ENCODE peak calls at places on chromosome 20, in eight cellular contexts. U is PC-9, I is colonic mucosa, B is astrocyte of the spinal cord, G is tibial artery, T is heart left ventricle, F is H9, V is cardiac fibroblast. R is an unnamed sample.

GRCh38 chr20:61529354-61529753 is 277.3 kb downstream of the CDH4 start:
- DNase-seq in U (no peak), I (no peak), B (no peak), G (no peak), T (no peak), F (no peak), V (no peak), R (no peak)

GRCh38 chr20:37223053-37223452 is 38.6 kb downstream of the GHRH start:
- DNase-seq in U (no peak), I (no peak), B (peak), G (no peak), T (no peak), F (no peak), V (peak), R (peak)

GRCh38 chr20:10427060-10427692 is 6.8 kb downstream of the MKKS start:
- DNase-seq in U (peak), I (peak), B (peak), G (no peak), T (peak), F (no peak), V (peak), R (no peak)

GRCh38 chr20:21702553-21703467 is 2.7 kb upstream of the PAX1 start:
- DNase-seq in U (no peak), I (peak), B (peak), G (no peak), T (no peak), F (peak), V (peak), R (no peak)

GRCh38 chr20:58131111-58131510 is 97.3 kb downstream of the ANKRD60 start:
- DNase-seq in U (no peak), I (no peak), B (peak), G (peak), T (peak), F (peak), V (peak), R (no peak)

GRCh38 chr20:29878777-29879442 is 1378.6 kb upstream of the DEFB115 start:
- DNase-seq in U (no peak), I (no peak), B (no peak), G (no peak), T (peak), F (no peak), V (no peak), R (peak)

GRCh38 chr20:33306807-33307206 is 23.8 kb downstream of the BPIFB1 start:
- DNase-seq in U (peak), I (no peak), B (no peak), G (no peak), T (no peak), F (peak), V (no peak), R (no peak)

GRCh38 chr20:11376998-11377397 is 540.7 kb upstream of the BTBD3 start:
- DNase-seq in U (no peak), I (no peak), B (peak), G (no peak), T (no peak), F (no peak), V (peak), R (no peak)

GRCh38 chr20:60095456-60095855 is 137.2 kb downstream of the CDH26 start:
- DNase-seq in U (no peak), I (no peak), B (no peak), G (no peak), T (peak), F (no peak), V (peak), R (no peak)

GRCh38 chr20:14790771-14791517 is 453.5 kb upstream of the FLRT3 start:
- DNase-seq in U (no peak), I (no peak), B (peak), G (no peak), T (no peak), F (no peak), V (no peak), R (no peak)

GRCh38 chr20:38723069-38723981 is 961 bp upstream of the SLC32A1 start:
- DNase-seq in U (no peak), I (no peak), B (no peak), G (no peak), T (no peak), F (peak), V (peak), R (no peak)

GRCh38 chr20:62762801-62763368 is 33.4 kb upstream of the MRGBP start:
- DNase-seq in U (no peak), I (no peak), B (no peak), G (no peak), T (no peak), F (no peak), V (no peak), R (no peak)

GRCh38 chr20:47350181-47350550 is 6.3 kb downstream of the ZMYND8 start:
- DNase-seq in U (no peak), I (no peak), B (no peak), G (no peak), T (no peak), F (no peak), V (no peak), R (no peak)

GRCh38 chr20:53872561-53873248 is 197.7 kb downstream of the BCAS1 start:
- DNase-seq in U (no peak), I (no peak), B (peak), G (no peak), T (no peak), F (no peak), V (peak), R (no peak)

GRCh38 chr20:10490706-10491105 is 55.6 kb downstream of the SLX4IP start:
- DNase-seq in U (no peak), I (no peak), B (no peak), G (no peak), T (no peak), F (peak), V (no peak), R (no peak)

GRCh38 chr20:13800728-13801134 is 15.9 kb downstream of the NDUFAF5 start:
- DNase-seq in U (no peak), I (peak), B (peak), G (peak), T (peak), F (no peak), V (peak), R (no peak)

GRCh38 chr20:672975-673604 is 2.5 kb downstream of the SCRT2 start:
- DNase-seq in U (peak), I (no peak), B (no peak), G (no peak), T (no peak), F (no peak), V (no peak), R (no peak)

GRCh38 chr20:11921326-11921725 is 3.6 kb downstream of the BTBD3 start:
- DNase-seq in U (no peak), I (no peak), B (no peak), G (no peak), T (no peak), F (no peak), V (no peak), R (no peak)

GRCh38 chr20:51338692-51339440 is 203.7 kb downstream of the NFATC2 start:
- DNase-seq in U (no peak), I (no peak), B (peak), G (no peak), T (no peak), F (no peak), V (peak), R (no peak)

GRCh38 chr20:43702502-43702901 is 24.3 kb downstream of the GTSF1L start:
- DNase-seq in U (no peak), I (no peak), B (no peak), G (no peak), T (no peak), F (no peak), V (no peak), R (no peak)

GRCh38 chr20:49508435-49509199 is 26.1 kb upstream of the KCNB1 start:
- DNase-seq in U (peak), I (no peak), B (peak), G (no peak), T (no peak), F (peak), V (peak), R (no peak)

GRCh38 chr20:10806539-10806938 is 132.7 kb upstream of the JAG1 start:
- DNase-seq in U (no peak), I (no peak), B (no peak), G (no peak), T (no peak), F (no peak), V (peak), R (no peak)

GRCh38 chr20:2752631-2753455 is 47.6 kb downstream of the CPXM1 start:
- DNase-seq in U (no peak), I (peak), B (peak), G (no peak), T (no peak), F (peak), V (peak), R (no peak)
- TF ChIP-seq CTCF in U (peak), I (peak), B (peak), G (peak), T (peak), F (peak), V (peak), R (peak)

GRCh38 chr20:41357424-41358163 is 9.0 kb downstream of the EMILIN3 start:
- DNase-seq in U (peak), I (no peak), B (no peak), G (no peak), T (peak), F (no peak), V (no peak), R (no peak)
- TF ChIP-seq CTCF in U (no peak), I (no peak), B (peak), G (no peak), T (no peak), F (peak), V (no peak), R (no peak)

GRCh38 chr20:3782597-3782996 is 1.3 kb upstream of the SPEF1 start:
- DNase-seq in U (no peak), I (no peak), B (no peak), G (no peak), T (no peak), F (no peak), V (no peak), R (no peak)

GRCh38 chr20:3778976-3779375 is 2.3 kb downstream of the SPEF1 start:
- DNase-seq in U (no peak), I (no peak), B (no peak), G (peak), T (no peak), F (no peak), V (no peak), R (no peak)

GRCh38 chr20:3783516-3784225 is 2.4 kb upstream of the SPEF1 start:
- DNase-seq in U (no peak), I (no peak), B (no peak), G (no peak), T (no peak), F (no peak), V (no peak), R (no peak)

GRCh38 chr20:3783068-3783489 is 1.8 kb upstream of the SPEF1 start:
- DNase-seq in U (no peak), I (no peak), B (no peak), G (peak), T (no peak), F (no peak), V (no peak), R (no peak)

GRCh38 chr20:3781153-3781910 is at the start of gene SPEF1:
- DNase-seq in U (peak), I (peak), B (peak), G (peak), T (peak), F (peak), V (peak), R (peak)
- TF ChIP-seq CTCF in U (peak), I (no peak), B (peak), G (peak), T (peak), F (peak), V (peak), R (no peak)

GRCh38 chr20:17794400-17794799 is 94.6 kb downstream of the BANF2 start:
- DNase-seq in U (no peak), I (no peak), B (no peak), G (peak), T (no peak), F (no peak), V (no peak), R (no peak)

GRCh38 chr20:17795003-17795402 is 95.2 kb downstream of the BANF2 start:
- DNase-seq in U (no peak), I (no peak), B (no peak), G (no peak), T (no peak), F (no peak), V (no peak), R (no peak)

GRCh38 chr20:17795449-17796095 is 95.8 kb downstream of the BANF2 start:
- DNase-seq in U (no peak), I (no peak), B (no peak), G (no peak), T (peak), F (no peak), V (peak), R (no peak)

GRCh38 chr20:17796096-17796563 is 96.4 kb downstream of the BANF2 start:
- DNase-seq in U (no peak), I (no peak), B (no peak), G (peak), T (peak), F (no peak), V (peak), R (no peak)

GRCh38 chr20:17793986-17794385 is 94.2 kb downstream of the BANF2 start:
- DNase-seq in U (no peak), I (no peak), B (no peak), G (no peak), T (no peak), F (no peak), V (no peak), R (no peak)
- TF ChIP-seq CTCF in U (no peak), I (no peak), B (no peak), G (no peak), T (no peak), F (no peak), V (no peak), R (no peak)

R was measured in CD14-positive monocyte.